ENCODE peak calls at places on chromosomes 16 and 17, in nine cellular contexts. R, Y, U, V, C, S, H, W and F are unnamed samples.

GRCh38 chr17:37701424-37702020 is 43.3 kb downstream of the HNF1B start:
- DNase-seq in R (peak), Y (peak), U (no peak), V (peak), C (no peak), S (no peak), H (peak), W (no peak), F (no peak)

GRCh38 chr17:58088624-58089023 is 5.4 kb downstream of the DYNLL2 start:
- DNase-seq in R (no peak), Y (no peak), U (no peak), V (no peak), C (no peak), S (no peak), H (no peak), W (no peak), F (no peak)

GRCh38 chr16:58411336-58411735 is 19.1 kb downstream of the GINS3 start:
- DNase-seq in R (no peak), Y (no peak), U (no peak), V (no peak), C (no peak), S (no peak), H (no peak), W (no peak), F (no peak)

GRCh38 chr16:15980329-15980728 is 30.9 kb downstream of the ABCC1 start:
- DNase-seq in R (no peak), Y (no peak), U (no peak), V (no peak), C (no peak), S (no peak), H (no peak), W (no peak), F (no peak)

GRCh38 chr17:7836596-7837374 is 2.8 kb downstream of the KDM6B start:
- DNase-seq in R (peak), Y (peak), U (peak), V (peak), C (peak), S (peak), H (peak), W (peak), F (peak)

GRCh38 chr17:17348872-17349723 is 45.9 kb downstream of the NT5M start:
- DNase-seq in R (no peak), Y (no peak), U (no peak), V (no peak), C (peak), S (no peak), H (no peak), W (no peak), F (no peak)

GRCh38 chr17:42979511-42980273 is at the start of gene PTGES3L:
- DNase-seq in R (peak), Y (peak), U (peak), V (peak), C (peak), S (peak), H (no peak), W (peak), F (peak)

GRCh38 chr17:68511254-68511670 is 968 bp upstream of the PRKAR1A start:
- DNase-seq in R (no peak), Y (no peak), U (no peak), V (no peak), C (no peak), S (no peak), H (peak), W (no peak), F (no peak)

GRCh38 chr16:8516471-8516870 is 73.8 kb downstream of the TMEM114 start:
- DNase-seq in R (no peak), Y (no peak), U (no peak), V (no peak), C (no peak), S (no peak), H (no peak), W (no peak), F (no peak)

GRCh38 chr16:87054856-87055255 is 262.3 kb downstream of the C16orf95 start:
- DNase-seq in R (no peak), Y (no peak), U (no peak), V (no peak), C (no peak), S (no peak), H (no peak), W (no peak), F (no peak)

GRCh38 chr16:58502217-58502921 is 2.4 kb downstream of the NDRG4 start:
- DNase-seq in R (no peak), Y (no peak), U (no peak), V (no peak), C (peak), S (no peak), H (no peak), W (no peak), F (no peak)

GRCh38 chr17:20234266-20234665 is 225.1 kb downstream of the SPECC1 start:
- DNase-seq in R (peak), Y (no peak), U (no peak), V (no peak), C (no peak), S (no peak), H (no peak), W (no peak), F (no peak)

GRCh38 chr16:81738831-81739496 is 40.1 kb upstream of the PLCG2 start:
- DNase-seq in R (no peak), Y (peak), U (peak), V (no peak), C (no peak), S (peak), H (no peak), W (no peak), F (no peak)

GRCh38 chr17:17947966-17948365 is 24.2 kb downstream of the TOM1L2 start:
- DNase-seq in R (no peak), Y (no peak), U (no peak), V (no peak), C (no peak), S (no peak), H (no peak), W (no peak), F (no peak)

GRCh38 chr16:81908466-81909230 is 102.6 kb downstream of the SDR42E1 start:
- DNase-seq in R (no peak), Y (no peak), U (no peak), V (no peak), C (no peak), S (no peak), H (no peak), W (no peak), F (no peak)

GRCh38 chr17:35684046-35684802 is 47.2 kb upstream of the RASL10B start:
- DNase-seq in R (no peak), Y (no peak), U (no peak), V (peak), C (no peak), S (no peak), H (no peak), W (no peak), F (no peak)

GRCh38 chr17:7483238-7484066 is 714 bp upstream of the POLR2A start:
- DNase-seq in R (peak), Y (peak), U (peak), V (peak), C (peak), S (peak), H (peak), W (peak), F (peak)

GRCh38 chr16:82753821-82754220 is 127.1 kb downstream of the CDH13 start:
- DNase-seq in R (no peak), Y (no peak), U (no peak), V (no peak), C (no peak), S (no peak), H (no peak), W (no peak), F (no peak)

GRCh38 chr17:54982399-54982798 is 13.8 kb downstream of the STXBP4 start:
- DNase-seq in R (no peak), Y (no peak), U (no peak), V (peak), C (no peak), S (no peak), H (no peak), W (no peak), F (no peak)

GRCh38 chr17:58755577-58756245 is at the start of gene PPM1E:
- DNase-seq in R (peak), Y (no peak), U (peak), V (peak), C (peak), S (peak), H (peak), W (peak), F (peak)

GRCh38 chr16:73890524-73891500 is 405.8 kb upstream of the PSMD7 start:
- DNase-seq in R (no peak), Y (no peak), U (no peak), V (no peak), C (no peak), S (peak), H (no peak), W (no peak), F (peak)

GRCh38 chr16:9849697-9850245 is 332.5 kb downstream of the GRIN2A start:
- DNase-seq in R (no peak), Y (no peak), U (no peak), V (no peak), C (no peak), S (no peak), H (no peak), W (no peak), F (no peak)